ENCODE peak calls at places on chromosomes 3 and 15, in five cellular contexts. G is RWPE1, Y is neural progenitor cell, D is mesendoderm, I is H9. V is an unnamed sample.
A peak's percentile ranks its signal among the peaks of the same experiment; 100 is the strongest.

GRCh38 chr3:52317601-52318000 is 1.5 kb downstream of the DNAH1 start:
- DNase-seq in D (peak; percentile 91), I (peak; percentile 91), G (peak; percentile 17), Y (peak; percentile 93), V (peak; percentile 97)

GRCh38 chr3:8371955-8372600 is 129.5 kb upstream of the LMCD1 start:
- DNase-seq in I (no peak), D (no peak), Y (no peak), G (no peak), V (no peak)

GRCh38 chr3:155979746-155980145 is 109.3 kb downstream of the GMPS start:
- DNase-seq in G (no peak), I (no peak), Y (no peak), D (no peak), V (no peak)

GRCh38 chr3:139718415-139718814 is 40.6 kb upstream of the NMNAT3 start:
- DNase-seq in I (peak; percentile 65), Y (peak; percentile 74), G (peak; percentile 19), D (peak; percentile 81), V (peak; percentile 74)

GRCh38 chr3:129224984-129225393 is 24.4 kb upstream of the COPG1 start:
- DNase-seq in D (no peak), I (peak; percentile 43), G (peak; percentile 45), Y (no peak), V (peak; percentile 47)

GRCh38 chr3:72836923-72837322 is 11.3 kb downstream of the SHQ1 start:
- DNase-seq in G (no peak), D (no peak), I (no peak), Y (no peak), V (no peak)

GRCh38 chr3:58528629-58529028 is 8.4 kb downstream of the ACOX2 start:
- DNase-seq in I (no peak), G (peak; percentile 61), Y (no peak), D (no peak), V (peak; percentile 55)

GRCh38 chr3:178087376-178087775 is 448.9 kb upstream of the KCNMB2 start:
- DNase-seq in D (no peak), G (no peak), Y (no peak), I (no peak), V (no peak)

GRCh38 chr15:57296473-57297162 is 79.7 kb upstream of the CGNL1 start:
- DNase-seq in I (peak; percentile 58), G (no peak), Y (no peak), D (peak; percentile 32), V (peak; percentile 42)

GRCh38 chr3:23567917-23568316 is 237.8 kb upstream of the UBE2E1 start:
- DNase-seq in I (no peak), G (peak; percentile 15), D (no peak), Y (no peak), V (no peak)

GRCh38 chr3:114383875-114384557 is 90.2 kb downstream of the TIGIT start:
- DNase-seq in Y (peak; percentile 80), G (peak; percentile 60), D (peak; percentile 80), I (peak; percentile 78), V (peak; percentile 78)

GRCh38 chr15:63677778-63678177 is 80.6 kb downstream of the FBXL22 start:
- DNase-seq in D (no peak), Y (no peak), I (no peak), G (peak; percentile 13), V (no peak)

GRCh38 chr3:186783731-186784515 is 546 bp downstream of the EIF4A2 start:
- DNase-seq in D (peak; percentile 83), G (peak; percentile 53), I (peak; percentile 58), Y (peak; percentile 90), V (peak; percentile 81)

GRCh38 chr3:171383206-171384018 is 76.8 kb downstream of the TNIK start:
- DNase-seq in G (no peak), I (no peak), Y (peak; percentile 18), D (no peak), V (no peak)

GRCh38 chr15:79154491-79155182 is 64.1 kb upstream of the RASGRF1 start:
- DNase-seq in D (peak; percentile 72), G (no peak), Y (peak; percentile 69), I (no peak), V (peak; percentile 38)

GRCh38 chr3:43181202-43181910 is 75.5 kb upstream of the POMGNT2 start:
- DNase-seq in I (no peak), G (peak; percentile 82), D (no peak), Y (no peak), V (no peak)

GRCh38 chr3:64398431-64398830 is 173.2 kb upstream of the PRICKLE2 start:
- DNase-seq in G (no peak), D (no peak), I (no peak), Y (no peak), V (no peak)

GRCh38 chr3:114290911-114291901 is 2.6 kb upstream of the TIGIT start:
- DNase-seq in I (peak; percentile 95), D (peak; percentile 96), Y (peak; percentile 86), G (peak; percentile 20), V (peak; percentile 94)

GRCh38 chr3:117252208-117252607 is 542.6 kb downstream of the TUSC7 start:
- DNase-seq in D (no peak), G (peak; percentile 23), I (no peak), Y (no peak), V (no peak)

GRCh38 chr3:14803101-14803980 is 15.4 kb upstream of the FGD5 start:
- DNase-seq in G (no peak), D (no peak), I (no peak), Y (no peak), V (peak; percentile 47)

GRCh38 chr3:194522579-194523046 is 35.8 kb upstream of the ATP13A3 start:
- DNase-seq in I (no peak), D (peak; percentile 97), Y (no peak), G (no peak), V (no peak)

GRCh38 chr3:64151335-64151871 is 73.9 kb downstream of the PRICKLE2 start:
- DNase-seq in G (no peak), I (no peak), Y (no peak), D (no peak), V (no peak)

GRCh38 chr3:194081826-194082225 is 54.1 kb upstream of the HES1 start:
- DNase-seq in Y (no peak), I (no peak), D (no peak), G (no peak), V (no peak)

GRCh38 chr15:62845239-62846126 is 197.1 kb upstream of the TPM1 start:
- DNase-seq in I (no peak), G (no peak), D (peak; percentile 35), Y (no peak), V (no peak)

GRCh38 chr3:23685484-23686258 is 120.1 kb upstream of the UBE2E1 start:
- DNase-seq in I (no peak), D (no peak), G (peak; percentile 91), Y (no peak), V (peak; percentile 55)

GRCh38 chr3:110995461-110996226 is 76.0 kb upstream of the NECTIN3 start:
- DNase-seq in G (no peak), D (no peak), I (no peak), Y (no peak), V (no peak)

GRCh38 chr3:148532326-148532725 is 165.4 kb upstream of the AGTR1 start:
- DNase-seq in D (peak; percentile 1), G (no peak), Y (no peak), I (no peak), V (no peak)

GRCh38 chr3:16658004-16658932 is 53.0 kb upstream of the DAZL start:
- DNase-seq in D (peak; percentile 97), I (peak; percentile 56), G (no peak), Y (peak; percentile 89), V (peak; percentile 57)

GRCh38 chr3:64650710-64651109 is 37.1 kb downstream of the ADAMTS9 start:
- DNase-seq in Y (no peak), G (no peak), I (no peak), D (no peak), V (no peak)

GRCh38 chr15:77032647-77033416 is 37.9 kb downstream of the PSTPIP1 start:
- DNase-seq in D (no peak), G (no peak), I (no peak), Y (no peak), V (no peak)

GRCh38 chr3:48688737-48689075 is 3.0 kb upstream of the NCKIPSD start:
- DNase-seq in I (no peak), Y (no peak), G (no peak), D (no peak), V (no peak)

GRCh38 chr3:67946446-67946845 is 292.0 kb upstream of the SUCLG2 start:
- DNase-seq in Y (no peak), G (no peak), D (no peak), I (no peak), V (no peak)

GRCh38 chr3:27507111-27507510 is 22.9 kb upstream of the SLC4A7 start:
- DNase-seq in Y (no peak), D (no peak), G (no peak), I (no peak), V (no peak)

GRCh38 chr15:81111510-81112375 is 22.3 kb upstream of the CFAP161 start:
- DNase-seq in I (no peak), D (no peak), Y (no peak), G (peak; percentile 67), V (no peak)

GRCh38 chr3:54877675-54878544 is 49.9 kb downstream of the LRTM1 start:
- DNase-seq in Y (no peak), G (no peak), I (no peak), D (no peak), V (no peak)

GRCh38 chr15:70974004-70974832 is 81.6 kb downstream of the LRRC49 start:
- DNase-seq in D (peak; percentile 46), Y (peak; percentile 9), G (peak; percentile 17), I (no peak), V (peak; percentile 10)

GRCh38 chr3:48847586-48848423 is at the start of gene PRKAR2A:
- DNase-seq in Y (peak; percentile 96), G (peak; percentile 85), I (peak; percentile 89), D (peak; percentile 91), V (peak; percentile 99)